ENCODE peak calls at places on chromosomes 2 and 18, in seven cellular contexts. S is stromal cell of bone marrow; B is left colon; O is DMS 273 treated with DMSO at 0.1 percent for 48 hours; G is AG20443; Y is stimulated activated CD8-positive, alpha-beta memory T cell treated with anti-CD3 and anti-CD28 coated beads, Interleukin-15, amount 100 ng/mL, for 48 hours; J is NCI-H1105 treated with DMSO at 0.1 percent for 48 hours. P is an unnamed sample.

GRCh38 chr2:105125428-105125827 is 87.6 kb downstream of the MRPS9 start:
- DNase-seq in Y (no peak), B (no peak), S (no peak), O (peak; percentile 12), J (no peak), G (no peak), P (no peak)

GRCh38 chr2:119517433-119517832 is 6.8 kb downstream of the SCTR start:
- DNase-seq in B (peak; percentile 47), J (peak; percentile 13), Y (no peak), O (peak; percentile 17), G (peak; percentile 84), S (peak; percentile 4), P (peak; percentile 16)

GRCh38 chr2:134862069-134862468 is 23.7 kb downstream of the ACMSD start:
- DNase-seq in G (no peak), Y (no peak), O (no peak), J (no peak), S (no peak), B (no peak), P (no peak)

GRCh38 chr18:33749831-33750230 is 171.8 kb downstream of the ASXL3 start:
- DNase-seq in G (no peak), J (peak; percentile 76), O (no peak), B (no peak), Y (no peak), S (no peak), P (no peak)

GRCh38 chr2:86632672-86633071 is 9.0 kb upstream of the RNF103 start:
- DNase-seq in G (no peak), O (peak; percentile 95), Y (no peak), S (no peak), B (peak; percentile 35), J (no peak), P (no peak)

GRCh38 chr18:686339-687111 is 25.9 kb downstream of the ENOSF1 start:
- DNase-seq in S (no peak), Y (no peak), O (no peak), B (no peak), J (no peak), G (no peak), P (no peak)

GRCh38 chr18:47150824-47151366 is 595 bp upstream of the HDHD2 start:
- DNase-seq in O (no peak), B (no peak), G (no peak), Y (no peak), S (no peak), J (no peak), P (no peak)

GRCh38 chr2:114170070-114170469 is 272.4 kb upstream of the DPP10 start:
- DNase-seq in S (peak; percentile 15), O (no peak), G (no peak), J (no peak), B (no peak), Y (no peak), P (no peak)

GRCh38 chr2:158781562-158781961 is 13.6 kb upstream of the DAPL1 start:
- DNase-seq in O (no peak), Y (no peak), J (no peak), B (no peak), S (peak; percentile 91), G (peak; percentile 77), P (no peak)

P was measured in GM04504.